ENCODE peak calls at places on chromosomes 11 and 22, in four cellular contexts. J, E, R and B are unnamed samples.

GRCh38 chr11:111797145-111797581 is 31.0 kb upstream of the PPP2R1B start:
- DNase-seq in R (no peak), E (no peak), J (no peak), B (no peak)

GRCh38 chr11:118338637-118339061 is 3.9 kb downstream of the CD3D start:
- DNase-seq in J (no peak), R (no peak), E (peak), B (no peak)

GRCh38 chr11:36092314-36093030 is 148.6 kb downstream of the LDLRAD3 start:
- DNase-seq in J (no peak), E (no peak), R (no peak), B (no peak)

GRCh38 chr11:68518191-68518590 is 57.6 kb downstream of the PPP6R3 start:
- DNase-seq in J (no peak), R (no peak), E (no peak), B (no peak)

GRCh38 chr22:20111045-20111688 is 4.7 kb upstream of the RANBP1 start:
- DNase-seq in J (no peak), E (no peak), R (no peak), B (no peak)

GRCh38 chr11:11814614-11815452 is 26.9 kb upstream of the USP47 start:
- DNase-seq in J (no peak), E (no peak), R (no peak), B (no peak)

GRCh38 chr11:12253843-12254281 is 123.5 kb upstream of the PARVA start:
- DNase-seq in R (no peak), E (no peak), J (no peak), B (no peak)

GRCh38 chr11:72191961-72192381 is at the start of gene FOLR1:
- DNase-seq in E (no peak), R (peak), J (peak), B (peak)

GRCh38 chr11:15805726-15806125 is 550.6 kb downstream of the SOX6 start:
- DNase-seq in E (no peak), R (no peak), J (no peak), B (no peak)

GRCh38 chr11:99162819-99163218 is 142.1 kb downstream of the CNTN5 start:
- DNase-seq in R (no peak), E (no peak), J (no peak), B (no peak)

GRCh38 chr11:94147433-94147845 is 18.8 kb downstream of the PANX1 start:
- DNase-seq in E (no peak), J (no peak), R (no peak), B (no peak)

GRCh38 chr11:19281041-19281440 is 40.3 kb upstream of the E2F8 start:
- DNase-seq in E (no peak), J (no peak), R (no peak), B (no peak)

GRCh38 chr11:27396259-27396839 is 33.3 kb upstream of the CCDC34 start:
- DNase-seq in R (no peak), E (no peak), J (no peak), B (no peak)

GRCh38 chr22:30649430-30650007 is 13.9 kb downstream of the SLC35E4 start:
- DNase-seq in E (peak), R (peak), J (no peak), B (no peak)

GRCh38 chr11:86103808-86104207 is 34.9 kb upstream of the PICALM start:
- DNase-seq in R (no peak), E (no peak), J (no peak), B (no peak)

GRCh38 chr22:21009638-21010425 is 5.1 kb upstream of the P2RX6 start:
- DNase-seq in R (no peak), J (no peak), E (no peak), B (no peak)

GRCh38 chr11:76629853-76630599 is 40.5 kb downstream of the LRRC32 start:
- DNase-seq in J (peak), R (no peak), E (no peak), B (no peak)

GRCh38 chr11:45801723-45802315 is 3.1 kb upstream of the SLC35C1 start:
- DNase-seq in J (peak), E (no peak), R (no peak), B (no peak)

GRCh38 chr11:126355926-126356897 is 726 bp downstream of the ST3GAL4 start:
- DNase-seq in E (no peak), J (no peak), R (no peak), B (no peak)

GRCh38 chr11:2891291-2891690 is 5.7 kb upstream of the CDKN1C start:
- DNase-seq in R (no peak), J (no peak), E (no peak), B (no peak)

GRCh38 chr22:30717952-30718351 is 23.3 kb downstream of the OSBP2 start:
- DNase-seq in E (no peak), R (no peak), J (no peak), B (no peak)

GRCh38 chr22:22197993-22198402 is 46.6 kb upstream of the VPREB1 start:
- DNase-seq in J (no peak), R (no peak), E (no peak), B (no peak)

GRCh38 chr11:12642040-12642439 is 32.2 kb upstream of the TEAD1 start:
- DNase-seq in J (no peak), E (no peak), R (no peak), B (no peak)

GRCh38 chr11:17535488-17535887 is 8.7 kb downstream of the USH1C start:
- DNase-seq in J (no peak), E (no peak), R (no peak), B (no peak)

GRCh38 chr11:44927174-44927661 is 23.5 kb downstream of the TP53I11 start:
- DNase-seq in J (no peak), R (peak), E (peak), B (no peak)